ENCODE peak calls at places on chromosomes 2 and 18, in seven cellular contexts. J is Panc1, R is vagina, W is suprapubic skin, M is HCT116, I is K562, G is spleen. C is an unnamed sample.

GRCh38 chr2:17298453-17298852 is 219.8 kb downstream of the RAD51AP2 start:
- DNase-seq in M (no peak), I (no peak), R (no peak), G (no peak), W (no peak), J (no peak), C (no peak)

GRCh38 chr2:72929010-72929409 is 11.7 kb downstream of the EMX1 start:
- DNase-seq in G (no peak), M (no peak), R (no peak), J (no peak), I (no peak), W (no peak), C (no peak)

GRCh38 chr2:190726255-190726654 is 77.4 kb downstream of the NAB1 start:
- DNase-seq in W (no peak), J (no peak), G (no peak), R (no peak), I (no peak), M (no peak), C (no peak)

GRCh38 chr2:2613279-2614199 is 282.5 kb upstream of the MYT1L start:
- DNase-seq in W (peak), R (peak), J (peak), I (peak), G (peak), M (peak), C (peak)

GRCh38 chr2:65358690-65359400 is 73.6 kb downstream of the SPRED2 start:
- DNase-seq in J (no peak), W (no peak), G (no peak), R (no peak), M (no peak), I (peak), C (no peak)

GRCh38 chr2:54708584-54709340 is 14.7 kb upstream of the EML6 start:
- DNase-seq in I (no peak), G (peak), M (no peak), J (no peak), R (no peak), W (no peak), C (no peak)

GRCh38 chr2:240640939-240641338 is 15.7 kb downstream of the GPR35 start:
- DNase-seq in R (no peak), I (peak), W (no peak), M (peak), J (no peak), G (no peak), C (no peak)

GRCh38 chr18:711693-712400 is 583 bp downstream of the ENOSF1 start:
- DNase-seq in M (peak), W (peak), R (no peak), I (peak), J (peak), G (peak), C (peak)

GRCh38 chr2:157267476-157267875 is 10.0 kb downstream of the GALNT5 start:
- DNase-seq in M (no peak), R (no peak), G (no peak), W (no peak), J (no peak), I (peak), C (no peak)

GRCh38 chr2:192151848-192152247 is 42.9 kb downstream of the TMEFF2 start:
- DNase-seq in M (no peak), J (no peak), W (no peak), G (no peak), I (no peak), R (no peak), C (no peak)

GRCh38 chr2:158300394-158300793 is 156.2 kb downstream of the CCDC148 start:
- DNase-seq in W (no peak), M (no peak), R (no peak), J (no peak), G (no peak), I (no peak), C (no peak)

GRCh38 chr2:97995026-97995733 is 568 bp downstream of the TMEM131 start:
- DNase-seq in G (peak), M (no peak), W (no peak), R (no peak), J (no peak), I (peak), C (no peak)

GRCh38 chr2:120571015-120571728 is 164.5 kb upstream of the GLI2 start:
- DNase-seq in M (no peak), W (no peak), J (no peak), I (no peak), G (no peak), R (no peak), C (no peak)

GRCh38 chr2:217289153-217289908 is 429.5 kb upstream of the TNP1 start:
- DNase-seq in J (no peak), I (peak), M (no peak), G (no peak), W (no peak), R (no peak), C (no peak)
- TF ChIP-seq POLR2AphosphoS5 in J (no peak), I (no peak), M (no peak), G (no peak), W (no peak), R (no peak), C (no peak)

DNA sequence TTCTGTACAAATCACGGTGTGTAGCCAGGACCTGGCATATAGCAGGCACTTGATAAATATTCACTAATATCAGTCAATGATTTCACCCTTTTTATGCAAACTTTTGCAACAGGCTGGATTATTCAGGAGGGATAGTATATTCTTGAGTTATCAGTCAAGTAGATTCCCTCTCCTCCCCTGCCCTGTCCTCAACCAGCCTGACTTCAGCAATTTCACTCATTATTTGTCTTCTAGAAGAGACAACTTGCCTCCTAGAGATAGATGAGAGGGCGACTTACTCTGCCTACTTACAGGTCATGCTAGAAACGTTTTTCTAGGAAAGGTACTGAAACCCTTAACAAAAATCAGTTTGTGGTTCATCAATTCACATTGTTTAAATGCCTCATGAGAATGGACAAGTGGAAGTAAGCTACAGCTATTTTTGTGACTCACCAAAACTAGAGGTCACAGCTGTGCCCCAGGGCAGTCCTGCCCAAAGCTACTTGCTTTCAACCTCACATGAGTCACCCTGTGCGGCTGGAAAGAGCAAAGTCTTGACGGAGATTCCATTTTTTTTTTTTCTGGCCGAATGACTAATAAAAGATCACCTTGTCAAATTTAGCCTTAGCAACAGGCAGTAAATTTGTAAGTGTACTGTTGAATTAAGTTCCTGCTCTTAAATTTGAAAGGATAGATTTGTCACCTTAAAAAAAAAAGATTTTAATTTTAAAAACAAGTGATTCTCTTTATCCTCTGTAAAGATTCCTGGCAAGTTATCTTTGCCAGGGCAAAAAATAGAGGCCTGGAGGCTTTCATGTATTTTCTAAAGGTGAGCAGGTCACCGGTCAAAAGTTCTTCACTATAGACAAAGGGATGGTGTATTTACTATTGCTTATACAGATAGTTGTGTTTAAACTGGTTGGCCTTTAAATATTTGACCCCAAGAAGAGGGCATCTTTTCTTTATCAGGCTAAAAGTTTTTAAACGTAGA is 109.0 kb upstream of the SLC35G4 start:
- DNase-seq in G (no peak), J (peak), W (no peak), R (no peak), I (peak), M (peak), C (peak)
- TF ChIP-seq POLR2AphosphoS5 in G (no peak), J (no peak), W (no peak), R (no peak), I (no peak), M (peak), C (no peak)

DNA sequence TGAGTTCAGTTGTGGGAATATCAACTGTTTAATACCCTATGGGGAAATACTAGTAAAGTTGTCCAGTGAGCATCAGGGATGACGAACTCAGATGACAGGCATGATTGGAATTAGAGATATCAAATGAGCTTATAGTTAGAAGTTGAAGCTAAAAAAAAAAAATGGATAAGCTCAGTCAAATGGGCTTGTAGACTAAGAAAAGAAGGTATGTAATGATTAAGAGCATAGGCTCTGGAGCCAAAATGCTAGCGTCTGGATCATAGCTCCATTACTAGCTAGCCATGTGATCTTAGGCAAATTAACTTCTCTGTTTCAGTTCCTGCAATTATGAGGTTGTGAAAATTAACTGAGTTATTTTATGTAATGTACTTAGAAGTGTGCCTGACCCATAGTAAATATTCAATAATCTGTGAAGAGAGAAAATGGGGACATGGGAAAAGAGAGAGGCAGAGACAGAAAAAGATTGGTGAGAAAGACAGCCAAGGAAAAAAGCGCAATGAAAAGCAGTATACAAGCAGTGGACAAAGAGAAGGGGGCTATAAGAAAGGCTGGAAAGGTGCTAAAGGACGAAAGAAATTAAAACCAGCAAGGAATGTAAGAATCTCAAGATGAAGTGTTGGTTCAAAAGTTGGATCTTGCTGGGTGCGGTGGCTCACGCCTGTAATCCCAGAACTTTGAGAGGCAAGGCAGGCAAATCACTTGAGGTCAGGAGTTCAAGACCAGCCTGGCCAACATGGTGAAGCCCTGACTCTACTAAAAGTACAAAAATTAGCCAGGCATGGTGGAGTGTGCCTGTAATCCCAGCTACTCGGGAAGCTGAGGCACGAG is 95.6 kb upstream of the SLC39A10 start:
- DNase-seq in W (no peak), G (peak), I (no peak), M (no peak), R (no peak), J (no peak), C (no peak)
- TF ChIP-seq POLR2AphosphoS5 in W (no peak), G (no peak), I (no peak), M (no peak), R (no peak), J (no peak), C (no peak)

GRCh38 chr2:55923091-55923977 is at the start of gene EFEMP1:
- DNase-seq in I (no peak), R (no peak), G (peak), M (no peak), W (peak), J (no peak), C (no peak)
- TF ChIP-seq POLR2AphosphoS5 in I (no peak), R (no peak), G (no peak), M (no peak), W (no peak), J (no peak), C (no peak)

GRCh38 chr2:181911830-181912229 is 20.3 kb downstream of the ITPRID2 start:
- DNase-seq in J (no peak), G (no peak), M (no peak), I (no peak), R (no peak), W (no peak), C (no peak)
- TF ChIP-seq POLR2AphosphoS5 in J (no peak), G (no peak), M (peak), I (no peak), R (no peak), W (no peak), C (no peak)

C was measured in HL-60.